ENCODE peak calls at places on chromosomes 3 and 15, in six cellular contexts. A is HCT116, D is PC-9, J is H1, F is astrocyte, E is fibroblast of lung. B is an unnamed sample.

GRCh38 chr15:83695901-83696425 is 42.0 kb downstream of the ADAMTSL3 start:
- DNase-seq in A (no peak), D (no peak), J (no peak), F (no peak), E (no peak), B (no peak)

GRCh38 chr3:30256474-30256873 is 349.9 kb upstream of the TGFBR2 start:
- DNase-seq in A (no peak), D (no peak), J (no peak), F (peak; percentile 73), E (peak; percentile 75), B (no peak)

GRCh38 chr3:31361391-31362273 is 171.1 kb upstream of the STT3B start:
- DNase-seq in A (peak; percentile 12), D (no peak), J (no peak), F (peak; percentile 95), E (peak; percentile 96), B (no peak)

GRCh38 chr15:74422723-74423442 is 10.9 kb downstream of the SEMA7A start:
- DNase-seq in A (no peak), D (peak; percentile 96), J (no peak), F (peak; percentile 61), E (peak; percentile 77), B (no peak)

GRCh38 chr15:74977599-74977998 is 17.8 kb upstream of the SCAMP5 start:
- DNase-seq in A (no peak), D (no peak), J (no peak), F (no peak), E (no peak), B (no peak)

GRCh38 chr3:126395846-126396513 is 1.3 kb downstream of the CFAP100 start:
- DNase-seq in A (no peak), D (no peak), J (no peak), F (no peak), E (no peak), B (no peak)

GRCh38 chr3:39104961-39105686 is 2.3 kb downstream of the GORASP1 start:
- DNase-seq in A (no peak), D (no peak), J (no peak), F (no peak), E (no peak), B (no peak)

GRCh38 chr3:25454411-25454927 is 26.4 kb downstream of the RARB start:
- DNase-seq in A (no peak), D (no peak), J (no peak), F (no peak), E (no peak), B (no peak)

GRCh38 chr3:135929670-135930069 is 35.9 kb upstream of the PPP2R3A start:
- DNase-seq in A (no peak), D (peak; percentile 21), J (no peak), F (peak; percentile 37), E (peak; percentile 47), B (no peak)

GRCh38 chr15:77630064-77630463 is 2.6 kb downstream of the LINGO1 start:
- DNase-seq in A (no peak), D (no peak), J (no peak), F (no peak), E (no peak), B (no peak)

GRCh38 chr15:77632760-77633133 is at the start of gene LINGO1:
- DNase-seq in A (no peak), D (no peak), J (no peak), F (peak; percentile 5), E (peak; percentile 39), B (no peak)

GRCh38 chr15:77630956-77631789 is 1.5 kb downstream of the LINGO1 start:
- DNase-seq in A (no peak), D (peak; percentile 33), J (peak; percentile 79), F (no peak), E (no peak), B (no peak)

GRCh38 chr15:77633134-77633912 is 611 bp upstream of the LINGO1 start:
- DNase-seq in A (peak; percentile 74), D (peak; percentile 90), J (peak; percentile 99), F (peak; percentile 53), E (peak; percentile 74), B (peak; percentile 72)

DNA sequence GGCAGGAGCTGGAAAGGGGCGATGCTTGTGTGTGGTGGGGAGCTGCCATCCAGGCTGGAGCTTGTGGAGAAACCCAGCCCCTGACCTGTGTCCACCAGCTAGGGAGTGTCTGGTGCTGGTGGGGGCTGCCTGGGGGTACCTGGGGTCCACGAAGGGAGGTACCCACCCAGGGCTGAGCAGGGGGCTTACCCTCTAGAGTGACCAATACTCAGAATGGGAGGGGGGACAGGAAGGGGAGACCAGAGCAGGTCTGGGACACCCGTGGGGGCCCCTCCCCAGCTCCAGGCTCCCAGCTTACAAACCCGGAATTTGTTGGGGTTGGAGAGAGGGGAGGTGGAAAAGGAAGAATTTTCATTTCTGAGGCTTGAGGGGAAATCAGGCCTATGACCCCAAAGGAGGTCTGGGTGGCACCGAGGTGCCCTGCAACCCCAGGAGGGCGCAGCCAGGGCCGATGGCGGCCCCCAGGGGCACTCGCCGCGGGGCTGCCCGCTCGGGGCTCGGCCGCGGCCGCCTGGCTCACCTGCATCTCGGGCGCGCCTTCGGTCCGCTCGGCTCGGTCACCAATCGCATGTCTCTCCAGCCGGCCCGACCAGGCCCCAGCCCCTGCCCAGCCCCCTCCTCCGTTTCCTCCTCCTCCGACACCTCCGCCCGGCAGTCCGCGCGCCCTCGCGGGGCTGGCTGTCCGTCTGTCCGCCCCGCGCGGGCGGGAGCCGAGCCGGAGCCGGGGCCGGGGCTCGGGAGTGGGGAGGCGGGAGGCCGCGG is 741 bp downstream of the LINGO1 start:
- DNase-seq in A (no peak), D (no peak), J (peak; percentile 77), F (no peak), E (no peak), B (no peak)
- TF ChIP-seq EZH2 in A (no peak), D (no peak), J (no peak), F (peak; percentile 95), E (peak; percentile 93), B (no peak)

GRCh38 chr3:34283743-34284142 is 485.3 kb downstream of the PDCD6IP start:
- DNase-seq in A (no peak), D (no peak), J (no peak), F (no peak), E (no peak), B (no peak)
- TF ChIP-seq EZH2 in A (no peak), D (no peak), J (no peak), F (no peak), E (no peak), B (no peak)

GRCh38 chr3:194373028-194373427 is 3.5 kb upstream of the LRRC15 start:
- DNase-seq in A (no peak), D (no peak), J (no peak), F (no peak), E (no peak), B (no peak)

GRCh38 chr3:194368918-194369317 is 625 bp downstream of the LRRC15 start:
- DNase-seq in A (no peak), D (no peak), J (no peak), F (no peak), E (no peak), B (no peak)

GRCh38 chr3:194370753-194371152 is 1.2 kb upstream of the LRRC15 start:
- DNase-seq in A (no peak), D (peak; percentile 22), J (no peak), F (no peak), E (peak; percentile 21), B (no peak)

GRCh38 chr3:194367992-194368841 is 1.3 kb downstream of the LRRC15 start:
- DNase-seq in A (no peak), D (no peak), J (no peak), F (peak; percentile 49), E (peak; percentile 57), B (no peak)

GRCh38 chr3:194369522-194370279 is at the start of gene LRRC15:
- DNase-seq in A (no peak), D (peak; percentile 63), J (no peak), F (peak; percentile 63), E (peak; percentile 78), B (no peak)
- TF ChIP-seq EZH2 in A (no peak), D (no peak), J (no peak), F (no peak), E (no peak), B (no peak)

GRCh38 chr15:37093480-37094410 is 6.6 kb downstream of the MEIS2 start:
- DNase-seq in A (no peak), D (no peak), J (no peak), F (peak; percentile 79), E (peak; percentile 84), B (no peak)

GRCh38 chr15:37096878-37097568 is 3.3 kb downstream of the MEIS2 start:
- DNase-seq in A (no peak), D (no peak), J (no peak), F (no peak), E (no peak), B (no peak)

GRCh38 chr15:37095993-37096877 is 4.1 kb downstream of the MEIS2 start:
- DNase-seq in A (no peak), D (no peak), J (peak; percentile 71), F (no peak), E (no peak), B (no peak)

GRCh38 chr15:37094542-37095196 is 5.7 kb downstream of the MEIS2 start:
- DNase-seq in A (no peak), D (no peak), J (no peak), F (peak; percentile 84), E (peak; percentile 86), B (no peak)

DNA sequence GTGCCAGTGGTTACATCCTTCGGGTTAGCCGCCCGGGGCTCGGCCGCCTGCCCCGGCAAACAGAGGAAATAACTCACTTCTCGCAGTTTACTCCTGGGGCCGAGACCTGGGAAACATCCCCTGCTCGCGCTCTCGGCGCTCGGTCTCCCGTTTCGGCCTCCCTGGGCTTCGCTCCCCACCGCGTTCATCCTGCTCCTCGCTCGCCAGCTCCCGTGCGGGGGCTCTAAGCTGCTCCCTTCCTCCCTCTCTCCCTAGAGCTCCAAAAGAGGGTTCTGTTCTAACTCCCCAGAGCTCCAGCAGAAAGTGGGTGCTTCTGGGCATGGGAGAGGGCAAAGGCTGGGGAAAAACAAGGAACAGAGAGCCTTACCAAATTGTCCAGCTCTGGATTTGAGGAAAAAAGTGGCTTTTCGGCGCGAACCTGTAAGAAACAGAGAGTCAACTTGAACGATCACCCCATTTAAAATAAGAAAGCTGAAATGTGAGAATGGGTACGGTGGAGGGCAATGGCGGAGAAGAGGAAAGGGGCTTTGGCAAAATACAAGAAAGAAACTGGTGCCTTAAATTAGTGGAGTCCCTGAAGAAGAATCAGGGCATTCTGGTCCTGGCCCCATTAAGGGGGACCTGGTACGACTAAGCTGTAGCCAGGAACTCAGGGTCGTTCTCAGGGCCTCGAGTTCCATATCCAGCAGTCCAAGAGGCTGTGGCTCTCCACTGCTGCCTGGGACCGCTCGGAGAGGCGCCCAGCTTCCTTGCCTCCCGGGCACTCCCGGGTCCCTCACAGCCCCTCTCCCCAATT is 5.0 kb downstream of the MEIS2 start:
- DNase-seq in A (no peak), D (no peak), J (peak; percentile 83), F (no peak), E (no peak), B (no peak)
- TF ChIP-seq EZH2 in A (no peak), D (no peak), J (no peak), F (no peak), E (no peak), B (no peak)

DNA sequence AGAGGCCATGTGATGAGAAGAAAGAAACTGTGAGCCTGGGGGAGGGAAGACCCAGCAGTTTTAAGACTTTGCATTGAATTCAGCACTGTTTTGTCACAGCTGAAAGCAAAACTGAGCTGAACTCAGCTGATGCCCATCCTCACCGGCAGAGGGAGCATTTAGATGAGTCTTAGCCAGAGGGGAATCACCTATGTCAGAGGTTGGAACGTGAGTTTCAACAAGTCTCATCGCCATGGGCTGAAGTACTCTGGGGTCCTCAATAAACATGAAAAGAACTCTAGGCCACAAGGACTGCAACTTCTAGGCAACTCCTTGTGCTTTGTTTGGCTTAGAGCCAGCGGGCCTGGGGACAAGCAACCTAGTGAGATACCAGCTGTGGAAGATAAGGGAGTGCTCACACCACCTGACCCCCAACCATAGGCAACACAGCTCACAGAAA is 324.5 kb downstream of the TBL1XR1 start:
- DNase-seq in A (peak; percentile 10), D (peak; percentile 34), J (peak; percentile 68), F (peak; percentile 35), E (peak; percentile 43), B (peak; percentile 91)
- TF ChIP-seq EZH2 in A (no peak), D (no peak), J (no peak), F (no peak), E (no peak), B (no peak)